ENCODE peak calls at places on chromosomes 13 and 19, in eight cellular contexts. One of them, this sample, is unnamed.

GRCh38 chr13:47033216-47033615 is 136.4 kb upstream of the HTR2A start:
- DNase-seq in adrenal gland: peak; percentile 59
- DNase-seq in transverse colon: no peak
- DNase-seq in lower lobe of right lung: no peak
- DNase-seq in small intestine: no peak
- DNase-seq in IMR-90: peak; percentile 55
- DNase-seq in stomach: no peak
- DNase-seq in colonic mucosa: no peak
- DNase-seq in this sample: no peak

GRCh38 chr19:31257426-31258130 is 91.7 kb downstream of the TSHZ3 start:
- DNase-seq in colonic mucosa: no peak
- DNase-seq in stomach: no peak
- DNase-seq in adrenal gland: no peak
- DNase-seq in IMR-90: no peak
- DNase-seq in transverse colon: no peak
- DNase-seq in lower lobe of right lung: no peak
- DNase-seq in small intestine: no peak
- DNase-seq in this sample: no peak

GRCh38 chr13:80611310-80611709 is 270.4 kb upstream of the SPRY2 start:
- DNase-seq in small intestine: no peak
- DNase-seq in lower lobe of right lung: no peak
- DNase-seq in colonic mucosa: no peak
- DNase-seq in IMR-90: no peak
- DNase-seq in stomach: no peak
- DNase-seq in adrenal gland: no peak
- DNase-seq in transverse colon: no peak
- DNase-seq in this sample: no peak

GRCh38 chr13:94248454-94249233 is 230.8 kb downstream of the DCT start:
- DNase-seq in lower lobe of right lung: no peak
- DNase-seq in IMR-90: peak; percentile 31
- DNase-seq in adrenal gland: no peak
- DNase-seq in colonic mucosa: no peak
- DNase-seq in transverse colon: no peak
- DNase-seq in small intestine: no peak
- DNase-seq in stomach: no peak
- DNase-seq in this sample: no peak

GRCh38 chr13:102710261-102710679 is 15.4 kb upstream of the METTL21C start:
- DNase-seq in stomach: no peak
- DNase-seq in small intestine: no peak
- DNase-seq in lower lobe of right lung: no peak
- DNase-seq in transverse colon: no peak
- DNase-seq in adrenal gland: no peak
- DNase-seq in colonic mucosa: no peak
- DNase-seq in IMR-90: peak; percentile 13
- DNase-seq in this sample: no peak

GRCh38 chr19:19256072-19256969 is 16.8 kb downstream of the TM6SF2 start:
- DNase-seq in IMR-90: no peak
- DNase-seq in colonic mucosa: no peak
- DNase-seq in small intestine: peak; percentile 25
- DNase-seq in transverse colon: no peak
- DNase-seq in stomach: no peak
- DNase-seq in adrenal gland: no peak
- DNase-seq in lower lobe of right lung: no peak
- DNase-seq in this sample: no peak

GRCh38 chr19:45104658-45105384 is 11.8 kb downstream of the PPP1R37 start:
- DNase-seq in IMR-90: no peak
- DNase-seq in adrenal gland: no peak
- DNase-seq in colonic mucosa: no peak
- DNase-seq in stomach: no peak
- DNase-seq in small intestine: peak; percentile 62
- DNase-seq in lower lobe of right lung: no peak
- DNase-seq in transverse colon: no peak
- DNase-seq in this sample: no peak

GRCh38 chr13:26460652-26461051 is 96.8 kb upstream of the WASF3 start:
- DNase-seq in IMR-90: peak; percentile 84
- DNase-seq in stomach: peak; percentile 42
- DNase-seq in colonic mucosa: no peak
- DNase-seq in transverse colon: no peak
- DNase-seq in adrenal gland: no peak
- DNase-seq in lower lobe of right lung: no peak
- DNase-seq in small intestine: no peak
- DNase-seq in this sample: peak; percentile 91

GRCh38 chr19:45470147-45471081 is 2.6 kb downstream of the FOSB start:
- DNase-seq in transverse colon: peak; percentile 41
- DNase-seq in stomach: no peak
- DNase-seq in lower lobe of right lung: no peak
- DNase-seq in colonic mucosa: peak; percentile 43
- DNase-seq in IMR-90: peak; percentile 67
- DNase-seq in adrenal gland: peak; percentile 70
- DNase-seq in small intestine: no peak
- DNase-seq in this sample: no peak

GRCh38 chr13:21676611-21677021 is 5.7 kb downstream of the FGF9 start:
- DNase-seq in stomach: peak; percentile 41
- DNase-seq in adrenal gland: no peak
- DNase-seq in IMR-90: no peak
- DNase-seq in transverse colon: peak; percentile 42
- DNase-seq in colonic mucosa: peak; percentile 59
- DNase-seq in small intestine: peak; percentile 43
- DNase-seq in lower lobe of right lung: peak; percentile 55
- DNase-seq in this sample: no peak

GRCh38 chr19:4094761-4095487 is 28.2 kb upstream of the ZBTB7A start:
- DNase-seq in stomach: peak; percentile 76
- DNase-seq in transverse colon: peak; percentile 90
- DNase-seq in colonic mucosa: peak; percentile 92
- DNase-seq in lower lobe of right lung: no peak
- DNase-seq in small intestine: peak; percentile 72
- DNase-seq in IMR-90: no peak
- DNase-seq in adrenal gland: no peak
- DNase-seq in this sample: no peak

GRCh38 chr19:36172852-36173251 is 20.6 kb upstream of the COX7A1 start:
- DNase-seq in lower lobe of right lung: no peak
- DNase-seq in small intestine: no peak
- DNase-seq in IMR-90: no peak
- DNase-seq in stomach: no peak
- DNase-seq in adrenal gland: no peak
- DNase-seq in transverse colon: no peak
- DNase-seq in colonic mucosa: no peak
- DNase-seq in this sample: no peak

GRCh38 chr13:77113496-77113895 is 86.5 kb upstream of the FBXL3 start:
- DNase-seq in adrenal gland: no peak
- DNase-seq in lower lobe of right lung: no peak
- DNase-seq in transverse colon: no peak
- DNase-seq in colonic mucosa: no peak
- DNase-seq in stomach: no peak
- DNase-seq in IMR-90: no peak
- DNase-seq in small intestine: no peak
- DNase-seq in this sample: no peak

GRCh38 chr13:56424246-56424645 is 716.5 kb upstream of the PRR20A start:
- DNase-seq in stomach: no peak
- DNase-seq in transverse colon: no peak
- DNase-seq in small intestine: no peak
- DNase-seq in lower lobe of right lung: no peak
- DNase-seq in adrenal gland: no peak
- DNase-seq in colonic mucosa: no peak
- DNase-seq in IMR-90: no peak
- DNase-seq in this sample: no peak

GRCh38 chr19:30449673-30450072 is 77.5 kb downstream of the ZNF536 start:
- DNase-seq in IMR-90: no peak
- DNase-seq in transverse colon: no peak
- DNase-seq in adrenal gland: no peak
- DNase-seq in colonic mucosa: no peak
- DNase-seq in lower lobe of right lung: no peak
- DNase-seq in stomach: no peak
- DNase-seq in small intestine: no peak
- DNase-seq in this sample: no peak

GRCh38 chr19:46812898-46813569 is 24.6 kb upstream of the SLC1A5 start:
- DNase-seq in transverse colon: no peak
- DNase-seq in small intestine: no peak
- DNase-seq in stomach: peak; percentile 39
- DNase-seq in IMR-90: no peak
- DNase-seq in lower lobe of right lung: peak; percentile 71
- DNase-seq in adrenal gland: no peak
- DNase-seq in colonic mucosa: no peak
- DNase-seq in this sample: no peak

GRCh38 chr13:113045214-113046007 is 60.2 kb upstream of the F7 start:
- DNase-seq in adrenal gland: no peak
- DNase-seq in small intestine: no peak
- DNase-seq in lower lobe of right lung: no peak
- DNase-seq in IMR-90: no peak
- DNase-seq in stomach: no peak
- DNase-seq in transverse colon: no peak
- DNase-seq in colonic mucosa: no peak
- DNase-seq in this sample: peak; percentile 25

GRCh38 chr19:11693505-11694499 is 44.9 kb downstream of the ZNF823 start:
- DNase-seq in adrenal gland: no peak
- DNase-seq in lower lobe of right lung: no peak
- DNase-seq in colonic mucosa: peak; percentile 26
- DNase-seq in transverse colon: no peak
- DNase-seq in IMR-90: peak; percentile 75
- DNase-seq in small intestine: peak; percentile 21
- DNase-seq in stomach: no peak
- DNase-seq in this sample: no peak

GRCh38 chr13:74444877-74445479 is 310.8 kb upstream of the KLF12 start:
- DNase-seq in IMR-90: peak; percentile 14
- DNase-seq in stomach: no peak
- DNase-seq in adrenal gland: no peak
- DNase-seq in lower lobe of right lung: no peak
- DNase-seq in transverse colon: no peak
- DNase-seq in colonic mucosa: no peak
- DNase-seq in small intestine: no peak
- DNase-seq in this sample: no peak

GRCh38 chr19:38227272-38228004 is 3.4 kb upstream of the DPF1 start:
- DNase-seq in small intestine: no peak
- DNase-seq in lower lobe of right lung: no peak
- DNase-seq in IMR-90: no peak
- DNase-seq in colonic mucosa: no peak
- DNase-seq in adrenal gland: no peak
- DNase-seq in stomach: no peak
- DNase-seq in transverse colon: no peak
- DNase-seq in this sample: no peak
- H3K27me3 ChIP-seq in small intestine: peaks cover 8% of the 10 kb centered on the region
- H3K27me3 ChIP-seq in lower lobe of right lung: peaks cover 92% of the 10 kb centered on the region
- H3K27me3 ChIP-seq in IMR-90: peaks cover 3% of the 10 kb centered on the region
- H3K27me3 ChIP-seq in colonic mucosa: peaks cover 60% of the 10 kb centered on the region
- H3K27me3 ChIP-seq in adrenal gland: peaks cover 62% of the 10 kb centered on the region
- H3K27me3 ChIP-seq in stomach: peaks cover 73% of the 10 kb centered on the region
- H3K27me3 ChIP-seq in transverse colon: peaks cover 100% of the 10 kb centered on the region
- H3K27me3 ChIP-seq in this sample: peaks cover 69% of the 10 kb centered on the region

GRCh38 chr13:98976941-98977340 is 923 bp downstream of the DOCK9 start:
- DNase-seq in lower lobe of right lung: no peak
- DNase-seq in transverse colon: no peak
- DNase-seq in stomach: no peak
- DNase-seq in small intestine: no peak
- DNase-seq in adrenal gland: no peak
- DNase-seq in IMR-90: peak; percentile 12
- DNase-seq in colonic mucosa: no peak
- DNase-seq in this sample: no peak

GRCh38 chr13:98977568-98978270 is at the start of gene DOCK9:
- DNase-seq in IMR-90: peak; percentile 65
- DNase-seq in colonic mucosa: peak; percentile 69
- DNase-seq in adrenal gland: no peak
- DNase-seq in transverse colon: peak; percentile 34
- DNase-seq in lower lobe of right lung: peak; percentile 60
- DNase-seq in small intestine: peak; percentile 55
- DNase-seq in stomach: peak; percentile 60
- DNase-seq in this sample: peak; percentile 73

GRCh38 chr13:98978280-98978679 is 416 bp upstream of the DOCK9 start:
- DNase-seq in IMR-90: peak; percentile 90
- DNase-seq in adrenal gland: no peak
- DNase-seq in colonic mucosa: no peak
- DNase-seq in transverse colon: no peak
- DNase-seq in lower lobe of right lung: no peak
- DNase-seq in stomach: no peak
- DNase-seq in small intestine: no peak
- DNase-seq in this sample: no peak

GRCh38 chr13:98975822-98976261 is 2.0 kb downstream of the DOCK9 start:
- DNase-seq in small intestine: no peak
- DNase-seq in IMR-90: no peak
- DNase-seq in stomach: no peak
- DNase-seq in transverse colon: no peak
- DNase-seq in lower lobe of right lung: no peak
- DNase-seq in adrenal gland: no peak
- DNase-seq in colonic mucosa: no peak
- DNase-seq in this sample: no peak

DNA sequence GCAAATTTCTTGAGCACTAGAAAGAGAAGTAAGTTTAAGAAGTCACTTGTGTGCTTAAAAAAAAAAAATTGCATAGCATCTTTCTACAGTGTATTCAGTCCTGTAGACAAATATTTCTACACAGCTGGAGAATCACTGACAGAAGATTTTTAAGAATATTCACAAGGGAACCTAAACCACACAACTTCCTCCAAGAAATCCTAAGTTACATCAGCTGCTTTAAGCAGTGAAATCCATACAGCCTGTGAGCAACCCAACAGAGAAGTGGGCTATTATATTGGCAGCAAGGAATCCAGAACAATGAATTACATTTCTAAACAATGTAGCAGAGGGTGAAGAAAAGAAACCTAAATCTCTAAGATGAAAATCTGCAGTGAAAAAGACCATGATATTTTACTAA is 1.5 kb downstream of the DOCK9 start:
- DNase-seq in lower lobe of right lung: no peak
- DNase-seq in adrenal gland: no peak
- DNase-seq in small intestine: no peak
- DNase-seq in colonic mucosa: no peak
- DNase-seq in IMR-90: peak; percentile 53
- DNase-seq in transverse colon: no peak
- DNase-seq in stomach: no peak
- DNase-seq in this sample: no peak
- H3K27ac ChIP-seq in lower lobe of right lung: peak overlapping the region; percentile 68
- H3K27ac ChIP-seq in adrenal gland: no peak overlapping the region
- H3K27ac ChIP-seq in small intestine: no peak overlapping the region
- H3K27ac ChIP-seq in colonic mucosa: no peak overlapping the region
- H3K27ac ChIP-seq in IMR-90: no peak overlapping the region
- H3K27ac ChIP-seq in transverse colon: no peak overlapping the region
- H3K27ac ChIP-seq in stomach: peak overlapping the region; percentile 35
- H3K27ac ChIP-seq in this sample: peak overlapping the region; percentile 83

DNA sequence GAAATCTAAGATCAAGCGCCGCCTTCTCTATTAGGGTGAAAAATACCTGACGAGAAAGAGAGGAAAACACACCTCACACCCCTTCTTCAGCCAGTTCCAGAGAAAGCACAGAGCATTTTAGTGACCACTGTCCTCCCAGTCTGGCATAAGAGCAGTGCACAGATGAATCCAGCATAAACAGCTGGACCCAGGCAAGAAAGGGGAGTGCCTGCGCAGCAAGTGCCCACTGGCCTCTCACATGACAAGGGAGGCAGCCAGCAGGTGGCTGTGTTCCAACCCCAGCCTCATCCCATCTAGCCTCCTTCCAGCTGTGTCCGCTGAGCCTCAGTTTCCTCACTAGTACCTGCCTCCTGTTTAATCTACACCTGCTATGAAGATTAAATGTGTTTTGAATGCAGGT is 8.0 kb downstream of the MED26 start:
- DNase-seq in transverse colon: no peak
- DNase-seq in stomach: no peak
- DNase-seq in adrenal gland: no peak
- DNase-seq in colonic mucosa: no peak
- DNase-seq in IMR-90: no peak
- DNase-seq in lower lobe of right lung: no peak
- DNase-seq in small intestine: no peak
- DNase-seq in this sample: no peak
- H3K4me1 ChIP-seq in transverse colon: peaks cover 24% of the 10 kb centered on the region
- H3K4me1 ChIP-seq in stomach: peaks cover 75% of the 10 kb centered on the region
- H3K4me1 ChIP-seq in adrenal gland: peaks cover 27% of the 10 kb centered on the region
- H3K4me1 ChIP-seq in colonic mucosa: no peaks in the 10 kb centered on the region
- H3K4me1 ChIP-seq in IMR-90: peaks cover 4% of the 10 kb centered on the region
- H3K4me1 ChIP-seq in lower lobe of right lung: peaks cover 60% of the 10 kb centered on the region
- H3K4me1 ChIP-seq in small intestine: peaks cover 2% of the 10 kb centered on the region
- H3K4me1 ChIP-seq in this sample: peaks cover 77% of the 10 kb centered on the region

GRCh38 chr13:50573046-50573445 is 270.4 kb downstream of the DLEU7 start:
- DNase-seq in colonic mucosa: no peak
- DNase-seq in stomach: no peak
- DNase-seq in IMR-90: no peak
- DNase-seq in small intestine: no peak
- DNase-seq in adrenal gland: no peak
- DNase-seq in transverse colon: no peak
- DNase-seq in lower lobe of right lung: no peak
- DNase-seq in this sample: no peak
- H3K27me3 ChIP-seq in colonic mucosa: no peaks in the 10 kb centered on the region
- H3K27me3 ChIP-seq in stomach: no peaks in the 10 kb centered on the region
- H3K27me3 ChIP-seq in IMR-90: peaks cover 17% of the 10 kb centered on the region
- H3K27me3 ChIP-seq in small intestine: no peaks in the 10 kb centered on the region
- H3K27me3 ChIP-seq in adrenal gland: no peaks in the 10 kb centered on the region
- H3K27me3 ChIP-seq in transverse colon: no peaks in the 10 kb centered on the region
- H3K27me3 ChIP-seq in lower lobe of right lung: no peaks in the 10 kb centered on the region
- H3K27me3 ChIP-seq in this sample: no peaks in the 10 kb centered on the region

This sample was measured in heart right ventricle.